ENCODE peak calls at places on chromosomes 13 and 19, in five cellular contexts. A is NT2/D1, J is GM12878, X is HepG2, M is H1. W is an unnamed sample.

GRCh38 chr19:16886305-16886880 is 2.4 kb upstream of the F2RL3 start:
- DNase-seq in A (no peak), J (no peak), X (peak; percentile 52), M (no peak), W (no peak)

GRCh38 chr13:24118576-24118975 is 41.9 kb upstream of the SPATA13 start:
- DNase-seq in A (no peak), J (no peak), X (no peak), M (no peak), W (no peak)

GRCh38 chr13:109158383-109158782 is 529.0 kb downstream of the MYO16 start:
- DNase-seq in A (no peak), J (no peak), X (no peak), M (no peak), W (no peak)

GRCh38 chr19:47713046-47714021 is at the start of gene EHD2:
- DNase-seq in A (no peak), J (no peak), X (no peak), M (no peak), W (peak; percentile 80)

GRCh38 chr13:80168089-80168850 is 172.7 kb downstream of the SPRY2 start:
- DNase-seq in A (no peak), J (no peak), X (no peak), M (no peak), W (no peak)

GRCh38 chr13:94413545-94413944 is 65.9 kb downstream of the DCT start:
- DNase-seq in A (no peak), J (no peak), X (no peak), M (no peak), W (no peak)

GRCh38 chr19:2714531-2715269 is 6.5 kb downstream of the DIRAS1 start:
- DNase-seq in A (no peak), J (no peak), X (no peak), M (no peak), W (no peak)

GRCh38 chr13:50149932-50150331 is 134.7 kb downstream of the KCNRG start:
- DNase-seq in A (no peak), J (no peak), X (no peak), M (no peak), W (no peak)

GRCh38 chr13:95128045-95128643 is 173.1 kb downstream of the ABCC4 start:
- DNase-seq in A (no peak), J (no peak), X (peak; percentile 12), M (no peak), W (no peak)

GRCh38 chr19:3516675-3517207 is 10.6 kb downstream of the FZR1 start:
- DNase-seq in A (no peak), J (peak; percentile 17), X (no peak), M (no peak), W (no peak)

GRCh38 chr13:74131206-74131605 is 3.0 kb downstream of the KLF12 start:
- DNase-seq in A (no peak), J (no peak), X (peak; percentile 58), M (no peak), W (no peak)

GRCh38 chr19:44754743-44755066 is 6.2 kb downstream of the BCL3 start:
- DNase-seq in A (no peak), J (no peak), X (no peak), M (no peak), W (no peak)

GRCh38 chr19:29239220-29239776 is 26.3 kb upstream of the UQCRFS1 start:
- DNase-seq in A (no peak), J (no peak), X (no peak), M (no peak), W (no peak)

GRCh38 chr13:35179494-35179893 is 237.4 kb downstream of the NBEA start:
- DNase-seq in A (no peak), J (no peak), X (no peak), M (no peak), W (no peak)

DNA sequence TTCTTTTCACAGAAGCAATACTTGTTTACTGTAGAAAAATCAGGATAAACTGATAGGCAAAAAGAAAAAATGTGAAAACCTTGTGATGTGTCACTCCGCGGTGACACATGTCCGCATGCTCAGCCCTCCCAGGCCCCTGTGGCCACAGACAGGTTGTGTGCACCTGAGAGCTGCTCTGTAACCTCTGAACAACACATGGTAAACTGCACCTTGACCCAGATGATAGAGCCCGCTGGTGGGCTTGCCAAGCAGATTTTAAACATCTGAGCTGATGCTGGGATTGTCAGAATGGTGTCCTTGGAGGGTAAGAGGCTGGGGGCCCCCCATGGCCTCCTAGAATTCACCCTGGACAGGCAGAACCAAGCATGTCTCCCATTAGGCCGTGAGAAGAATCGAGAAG is 33.8 kb downstream of the DHRS12 start:
- DNase-seq in A (no peak), J (no peak), X (peak; percentile 15), M (no peak), W (no peak)
- TF ChIP-seq SUZ12 in A (no peak), J (no peak), X (no peak), M (no peak), W (no peak)

GRCh38 chr13:54449922-54450321 is 1421.3 kb downstream of the OLFM4 start:
- DNase-seq in A (no peak), J (no peak), X (no peak), M (no peak), W (no peak)
- TF ChIP-seq SUZ12 in A (no peak), J (no peak), X (no peak), M (no peak), W (no peak)

GRCh38 chr19:33192010-33192409 is 2.1 kb upstream of the LRP3 start:
- DNase-seq in A (no peak), J (no peak), X (no peak), M (no peak), W (no peak)

GRCh38 chr19:33189453-33189852 is 4.7 kb upstream of the LRP3 start:
- DNase-seq in A (no peak), J (no peak), X (no peak), M (no peak), W (no peak)

GRCh38 chr19:33193864-33194362 is at the start of gene LRP3:
- DNase-seq in A (no peak), J (no peak), X (no peak), M (no peak), W (peak; percentile 64)

GRCh38 chr19:33193269-33193863 is 764 bp upstream of the LRP3 start:
- DNase-seq in A (no peak), J (no peak), X (no peak), M (no peak), W (no peak)

GRCh38 chr19:33191501-33191900 is 2.6 kb upstream of the LRP3 start:
- DNase-seq in A (no peak), J (no peak), X (no peak), M (no peak), W (no peak)
- TF ChIP-seq SUZ12 in A (no peak), J (no peak), X (no peak), M (no peak), W (no peak)

DNA sequence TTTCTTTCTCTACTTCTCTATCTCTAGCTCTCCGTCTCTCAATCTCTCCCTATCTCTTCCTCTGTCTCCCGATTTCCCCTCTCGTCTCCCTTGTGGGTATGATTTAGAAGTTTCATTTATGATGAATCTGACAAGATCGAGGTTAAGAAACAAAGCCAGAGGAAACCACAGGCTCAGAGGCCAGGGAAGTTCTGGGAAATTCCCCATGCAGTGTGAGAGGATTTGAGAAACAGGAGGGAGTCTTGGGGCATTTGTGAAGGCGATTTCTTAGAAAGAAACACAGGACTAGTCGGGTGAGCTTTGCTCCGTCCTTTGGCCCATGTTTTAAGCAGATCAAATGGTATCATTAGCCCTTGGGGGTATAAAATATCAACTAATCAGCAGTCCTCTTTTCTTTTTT is 25.7 kb downstream of the TNFSF9 start:
- DNase-seq in A (no peak), J (peak; percentile 71), X (no peak), M (no peak), W (no peak)
- TF ChIP-seq SUZ12 in A (no peak), J (no peak), X (no peak), M (no peak), W (no peak)

GRCh38 chr13:72920097-72920496 is 138.2 kb downstream of the PIBF1 start:
- DNase-seq in A (no peak), J (no peak), X (no peak), M (no peak), W (no peak)
- TF ChIP-seq SUZ12 in A (no peak), J (no peak), X (no peak), M (no peak), W (no peak)

GRCh38 chr19:10896851-10897526 is 25.6 kb downstream of the CARM1 start:
- DNase-seq in A (no peak), J (no peak), X (peak; percentile 31), M (no peak), W (no peak)
- TF ChIP-seq SUZ12 in A (no peak), J (no peak), X (no peak), M (no peak), W (no peak)